ENCODE peak calls at places on chromosomes 5 and 9, in ten cellular contexts. U is stimulated activated CD8-positive, alpha-beta memory T cell treated with anti-CD3 and anti-CD28 coated beads, Interleukin-12 subunit alpha, Interleukin-12 subunit beta, amount 100 ng/mL, for 4 hours; W is GOT3; L is heart right ventricle; Y is A549; J is KG1; P is SK-MEL-5; I is kidney epithelial cell; N is stimulated activated effector memory CD8-positive, alpha-beta T cell treated with anti-CD3 and anti-CD28 coated beads, Interleukin-12 subunit alpha, Interleukin-12 subunit beta, amount 100 ng/mL, for 72 hours; B is stimulated activated CD4-positive, alpha-beta T cell treated with anti-CD3 and anti-CD28 coated beads, Interleukin-2, amount 100 ng/mL, for 48 hours. G is an unnamed sample.

GRCh38 chr5:150329038-150329437 is 26.3 kb upstream of the ARSI start:
- DNase-seq in I (no peak), L (no peak), W (no peak), Y (no peak), B (no peak), J (no peak), N (no peak), P (no peak), U (no peak), G (no peak)

GRCh38 chr5:61735999-61736398 is 403.9 kb downstream of the ZSWIM6 start:
- DNase-seq in I (peak; percentile 28), Y (no peak), L (no peak), U (no peak), B (no peak), N (no peak), J (no peak), W (no peak), P (no peak), G (no peak)

GRCh38 chr5:57176350-57176857 is 2.5 kb downstream of the GPBP1 start:
- DNase-seq in P (peak; percentile 33), J (no peak), B (no peak), W (no peak), I (peak; percentile 28), Y (no peak), L (no peak), N (no peak), U (no peak), G (no peak)

GRCh38 chr5:180803181-180804128 is 849 bp upstream of the MGAT1 start:
- DNase-seq in Y (no peak), W (no peak), N (peak; percentile 91), J (peak; percentile 89), L (peak; percentile 71), I (no peak), U (peak; percentile 73), P (no peak), B (peak; percentile 75), G (peak; percentile 91)

GRCh38 chr5:132055808-132056609 is 4.4 kb upstream of the IL3 start:
- DNase-seq in B (peak; percentile 21), Y (no peak), W (no peak), J (no peak), N (peak; percentile 54), U (peak; percentile 32), P (no peak), L (no peak), I (no peak), G (no peak)

GRCh38 chr9:137672907-137673791 is 54.3 kb downstream of the EHMT1 start:
- DNase-seq in I (peak; percentile 23), Y (peak; percentile 68), L (peak; percentile 51), P (peak; percentile 71), J (peak; percentile 19), N (peak; percentile 57), U (no peak), B (peak; percentile 26), W (no peak), G (no peak)

GRCh38 chr9:76629205-76629990 is 134.8 kb upstream of the PCA3 start:
- DNase-seq in P (no peak), J (peak; percentile 72), U (no peak), L (no peak), I (no peak), W (no peak), Y (no peak), B (no peak), N (no peak), G (peak; percentile 55)

GRCh38 chr5:123297866-123298265 is 125.3 kb downstream of the CEP120 start:
- DNase-seq in W (no peak), J (no peak), I (no peak), N (no peak), Y (no peak), P (no peak), B (no peak), L (no peak), U (no peak), G (no peak)

GRCh38 chr9:93653762-93654161 is 77.4 kb downstream of the PHF2 start:
- DNase-seq in L (no peak), Y (no peak), I (no peak), U (no peak), N (no peak), B (no peak), W (no peak), P (no peak), J (no peak), G (no peak)

GRCh38 chr9:87581513-87581912 is 83.8 kb downstream of the DAPK1 start:
- DNase-seq in W (no peak), Y (no peak), J (no peak), P (peak; percentile 90), I (no peak), N (no peak), B (no peak), U (no peak), L (no peak), G (no peak)

GRCh38 chr5:149128023-149128875 is 13.0 kb upstream of the ABLIM3 start:
- DNase-seq in Y (peak; percentile 30), L (no peak), P (peak; percentile 61), U (no peak), N (no peak), J (no peak), B (no peak), W (no peak), I (no peak), G (no peak)